ENCODE peak calls at places on chromosomes 6 and 20, in five cellular contexts. H, N, W, U and B are unnamed samples.

GRCh38 chr6:6319947-6320811 is at the start of gene F13A1:
- DNase-seq in U (peak; percentile 18), W (no peak), N (no peak), H (no peak), B (no peak)

GRCh38 chr6:72948153-72948552 is 277.1 kb downstream of the KHDC1L start:
- DNase-seq in U (no peak), N (no peak), W (no peak), H (no peak), B (no peak)

GRCh38 chr20:22805219-22805618 is 220.8 kb upstream of the FOXA2 start:
- DNase-seq in W (peak; percentile 92), N (no peak), H (no peak), U (peak; percentile 46), B (no peak)

GRCh38 chr6:12351672-12352071 is 61.5 kb downstream of the EDN1 start:
- DNase-seq in H (no peak), U (no peak), W (no peak), N (no peak), B (no peak)

GRCh38 chr6:36326351-36326995 is 10.2 kb downstream of the BNIP5 start:
- DNase-seq in H (no peak), W (peak; percentile 67), U (peak; percentile 40), N (no peak), B (no peak)

GRCh38 chr20:6333110-6333509 is 210.3 kb upstream of the FERMT1 start:
- DNase-seq in U (no peak), W (no peak), N (no peak), H (no peak), B (no peak)

GRCh38 chr6:160461641-160462040 is 113.5 kb downstream of the SLC22A3 start:
- DNase-seq in H (no peak), N (no peak), U (no peak), W (no peak), B (no peak)

GRCh38 chr6:68343901-68344300 is 291.2 kb upstream of the ADGRB3 start:
- DNase-seq in W (peak; percentile 20), H (no peak), N (no peak), U (no peak), B (no peak)

GRCh38 chr6:39075010-39075738 is 26.6 kb downstream of the GLP1R start:
- DNase-seq in U (no peak), W (no peak), H (no peak), N (no peak), B (no peak)

GRCh38 chr6:33631971-33632585 is 11.0 kb downstream of the ITPR3 start:
- DNase-seq in U (no peak), W (no peak), H (no peak), N (no peak), B (no peak)

GRCh38 chr20:9220874-9221547 is 152.1 kb downstream of the PLCB4 start:
- DNase-seq in W (peak; percentile 81), N (no peak), H (no peak), U (no peak), B (no peak)

GRCh38 chr6:92114797-92115196 is 1304.6 kb downstream of the EPHA7 start:
- DNase-seq in U (no peak), H (no peak), W (no peak), N (peak; percentile 23), B (no peak)

GRCh38 chr6:111846511-111847409 is 26.5 kb downstream of the FYN start:
- DNase-seq in N (no peak), H (peak; percentile 78), U (peak; percentile 60), W (no peak), B (no peak)

GRCh38 chr20:16801919-16802651 is 53.9 kb downstream of the OTOR start:
- DNase-seq in N (peak; percentile 59), H (peak; percentile 43), U (peak; percentile 12), W (peak; percentile 63), B (peak; percentile 86)

GRCh38 chr6:157528931-157529653 is 148.1 kb downstream of the ZDHHC14 start:
- DNase-seq in U (no peak), N (no peak), H (no peak), W (peak; percentile 53), B (no peak)

GRCh38 chr20:49245921-49246740 is 26.9 kb downstream of the DDX27 start:
- DNase-seq in H (peak; percentile 37), U (no peak), W (peak; percentile 70), N (no peak), B (no peak)

GRCh38 chr6:53112404-53112803 is 36.2 kb downstream of the GCM1 start:
- DNase-seq in U (no peak), H (peak; percentile 2), W (no peak), N (peak; percentile 34), B (no peak)

GRCh38 chr6:26025894-26026832 is 61.1 kb upstream of the HFE start:
- DNase-seq in H (peak; percentile 97), N (peak; percentile 98), U (peak; percentile 95), W (peak; percentile 97), B (peak; percentile 93)

GRCh38 chr6:33075568-33076405 is at the start of gene HLA-DPB1:
- DNase-seq in H (peak; percentile 83), N (no peak), U (peak; percentile 37), W (peak; percentile 75), B (no peak)

GRCh38 chr6:157063176-157063934 is 260.0 kb downstream of the TMEM242 start:
- DNase-seq in H (no peak), N (no peak), U (no peak), W (no peak), B (no peak)

GRCh38 chr20:53081916-53082863 is 110.0 kb downstream of the TSHZ2 start:
- DNase-seq in W (no peak), U (no peak), H (no peak), N (no peak), B (no peak)

GRCh38 chr6:130577178-130577919 is 211.5 kb downstream of the TMEM200A start:
- DNase-seq in W (no peak), N (no peak), H (peak; percentile 58), U (no peak), B (no peak)

DNA sequence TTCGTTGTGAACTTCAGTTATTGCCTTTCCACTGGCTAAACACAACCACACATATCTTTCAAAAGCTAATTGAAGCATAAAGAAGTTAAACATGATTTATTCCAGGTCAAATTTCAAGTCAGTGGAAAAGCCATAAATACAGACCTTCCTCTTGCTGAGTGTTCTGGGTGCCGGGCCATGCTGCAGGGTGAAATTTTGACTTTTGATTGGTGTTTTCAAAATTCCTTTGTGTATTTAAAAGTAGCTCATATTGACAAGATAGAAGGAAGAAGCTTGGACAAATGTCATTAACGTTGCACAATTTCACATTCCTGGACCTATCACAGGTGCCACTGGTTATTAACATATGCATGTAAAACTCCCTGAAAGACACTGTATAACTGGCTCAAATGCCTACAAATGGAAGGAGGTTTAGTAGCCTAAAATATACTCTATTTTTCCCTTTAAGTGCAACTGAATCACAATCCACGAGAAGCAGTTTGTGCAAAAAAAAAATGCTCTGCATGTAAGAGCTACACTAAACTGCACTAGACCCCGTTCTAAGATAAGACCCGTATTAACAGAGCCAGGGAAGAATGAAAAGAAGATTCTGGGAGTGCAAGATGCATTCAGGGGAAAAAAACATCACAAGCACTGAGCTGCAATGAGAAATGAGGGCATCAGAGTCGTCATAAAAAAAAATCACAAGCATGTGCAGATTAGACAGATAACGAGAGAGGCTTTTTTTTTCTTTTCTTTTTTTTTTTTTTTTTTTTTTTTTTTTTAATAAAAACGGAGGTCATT is 30.3 kb downstream of the ATXN1 start:
- DNase-seq in N (no peak), U (no peak), W (no peak), H (peak; percentile 26), B (no peak)
- H3K4me3 ChIP-seq in N (no peak overlapping the region), U (no peak overlapping the region), W (no peak overlapping the region), H (no peak overlapping the region), B (no peak overlapping the region)

DNA sequence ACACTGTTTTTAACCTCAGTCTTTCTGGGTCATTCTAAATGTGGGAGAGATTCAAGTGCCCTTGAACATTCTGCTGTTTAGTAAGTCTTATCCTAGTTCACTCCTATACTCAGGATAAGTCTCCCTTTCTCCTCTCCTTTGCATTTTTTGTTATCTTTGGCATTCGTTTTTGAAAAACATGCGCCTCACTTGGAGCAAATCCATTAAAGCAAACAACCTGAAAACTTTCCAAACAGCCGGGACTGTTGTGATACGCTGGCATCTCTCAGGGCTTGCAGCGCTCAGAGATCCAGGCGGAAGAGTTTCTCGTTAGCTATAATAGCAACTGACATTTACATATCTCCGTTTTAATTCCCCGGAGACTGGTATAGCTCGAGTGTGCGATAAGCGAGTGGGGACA is 114.4 kb upstream of the SOX4 start:
- DNase-seq in H (no peak), U (peak; percentile 11), N (no peak), W (peak; percentile 90), B (peak; percentile 24)
- H3K4me3 ChIP-seq in H (no peak overlapping the region), U (peak overlapping the region; percentile 26), N (no peak overlapping the region), W (no peak overlapping the region), B (no peak overlapping the region)

GRCh38 chr6:20318851-20319387 is 82.8 kb upstream of the E2F3 start:
- DNase-seq in W (no peak), H (no peak), U (no peak), N (no peak), B (no peak)

GRCh38 chr6:20313960-20314530 is 87.6 kb upstream of the E2F3 start:
- DNase-seq in W (no peak), U (no peak), H (no peak), N (no peak), B (no peak)

GRCh38 chr6:20315456-20315855 is 86.2 kb upstream of the E2F3 start:
- DNase-seq in H (no peak), W (no peak), N (no peak), U (no peak), B (no peak)

GRCh38 chr6:20317430-20317829 is 84.2 kb upstream of the E2F3 start:
- DNase-seq in H (no peak), U (no peak), N (no peak), W (no peak), B (no peak)

DNA sequence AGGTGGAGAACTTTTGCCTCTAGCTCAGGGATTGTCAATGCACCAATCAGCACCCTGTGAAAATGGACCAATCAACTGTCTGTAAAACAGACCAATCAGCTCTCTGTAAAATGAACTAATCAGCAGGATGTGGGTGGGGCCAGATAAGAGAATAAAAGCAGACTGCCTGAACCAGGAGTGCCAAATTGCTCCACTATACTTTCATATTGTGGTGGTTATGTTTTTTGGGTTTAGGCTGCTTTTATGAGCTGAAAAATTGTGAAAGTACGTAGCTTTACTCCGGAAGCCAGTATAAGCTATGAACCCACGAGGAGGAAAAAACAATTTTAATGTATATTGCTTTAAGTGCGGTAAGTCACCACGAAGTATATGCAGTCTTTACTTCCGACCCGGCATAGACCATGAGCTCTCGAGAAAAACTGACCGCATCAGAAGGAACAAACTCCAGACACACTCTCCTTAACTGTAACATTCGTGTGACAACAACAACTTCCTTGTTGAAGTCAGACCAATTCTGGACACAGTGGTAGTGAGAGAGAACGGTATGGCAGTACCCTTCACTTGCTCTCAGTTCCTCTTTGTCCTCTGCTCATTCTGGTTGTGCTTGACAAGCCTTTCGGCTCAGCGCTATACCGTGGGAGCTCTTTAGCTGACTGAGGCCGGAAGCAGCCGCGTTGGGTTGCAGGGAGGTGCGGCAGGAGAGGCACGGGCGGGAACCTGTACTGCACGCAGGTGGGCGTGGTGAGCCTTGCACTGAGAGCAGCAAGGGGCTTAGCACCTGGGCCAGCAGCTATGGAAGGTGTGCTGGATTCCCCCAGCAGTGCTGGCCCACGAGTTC is 81.9 kb upstream of the E2F3 start:
- DNase-seq in W (no peak), U (no peak), N (peak; percentile 24), H (peak; percentile 89), B (no peak)
- H3K4me3 ChIP-seq in W (no peak overlapping the region), U (no peak overlapping the region), N (peak overlapping the region; percentile 5), H (peak overlapping the region; percentile 68), B (no peak overlapping the region)

GRCh38 chr20:58514321-58515239 is 619 bp downstream of the APCDD1L start:
- DNase-seq in W (peak; percentile 20), H (no peak), N (no peak), U (no peak), B (no peak)
- H3K4me3 ChIP-seq in W (peak overlapping the region; percentile 19), H (no peak overlapping the region), N (peak overlapping the region; percentile 5), U (peak overlapping the region; percentile 33), B (no peak overlapping the region)

GRCh38 chr6:47669684-47670515 is 28.5 kb upstream of the ADGRF4 start:
- DNase-seq in W (peak; percentile 37), N (no peak), U (no peak), H (no peak), B (no peak)
- H3K4me3 ChIP-seq in W (no peak overlapping the region), N (no peak overlapping the region), U (no peak overlapping the region), H (no peak overlapping the region), B (no peak overlapping the region)

GRCh38 chr6:96611342-96611964 is 48.5 kb downstream of the FHL5 start:
- DNase-seq in W (no peak), N (no peak), H (no peak), U (no peak), B (no peak)
- H3K4me3 ChIP-seq in W (no peak overlapping the region), N (no peak overlapping the region), H (no peak overlapping the region), U (no peak overlapping the region), B (no peak overlapping the region)